ENCODE peak calls at places on chromosomes 4 and X, in five cellular contexts. One of them, this sample, is unnamed.

GRCh38 chrX:134688839-134689238 is 30.6 kb upstream of the PLAC1 start:
- DNase-seq in IMR-90: peak
- DNase-seq in A549: no peak
- DNase-seq in H1: no peak
- DNase-seq in HepG2: no peak
- DNase-seq in this sample: no peak

GRCh38 chr4:125235971-125236370 is 78.8 kb upstream of the FAT4 start:
- DNase-seq in IMR-90: no peak
- DNase-seq in A549: no peak
- DNase-seq in H1: no peak
- DNase-seq in HepG2: no peak
- DNase-seq in this sample: no peak

GRCh38 chr4:38392223-38392855 is 271.7 kb upstream of the KLF3 start:
- DNase-seq in IMR-90: no peak
- DNase-seq in A549: no peak
- DNase-seq in H1: no peak
- DNase-seq in HepG2: no peak
- DNase-seq in this sample: no peak

GRCh38 chr4:83252782-83253405 is 31.7 kb downstream of the COQ2 start:
- DNase-seq in IMR-90: peak
- DNase-seq in A549: peak
- DNase-seq in H1: peak
- DNase-seq in HepG2: peak
- DNase-seq in this sample: peak

GRCh38 chr4:107736924-107737448 is 17.0 kb upstream of the PAPSS1 start:
- DNase-seq in IMR-90: peak
- DNase-seq in A549: peak
- DNase-seq in H1: no peak
- DNase-seq in HepG2: peak
- DNase-seq in this sample: peak

GRCh38 chrX:86348669-86349068 is 200.4 kb downstream of the DACH2 start:
- DNase-seq in IMR-90: no peak
- DNase-seq in A549: no peak
- DNase-seq in H1: no peak
- DNase-seq in HepG2: peak
- DNase-seq in this sample: no peak

GRCh38 chr4:15513545-15513944 is 43.9 kb downstream of the CC2D2A start:
- DNase-seq in IMR-90: peak
- DNase-seq in A549: no peak
- DNase-seq in H1: no peak
- DNase-seq in HepG2: no peak
- DNase-seq in this sample: no peak

GRCh38 chrX:70664726-70665125 is 220.1 kb downstream of the DLG3 start:
- DNase-seq in IMR-90: peak
- DNase-seq in A549: peak
- DNase-seq in H1: no peak
- DNase-seq in HepG2: peak
- DNase-seq in this sample: no peak

GRCh38 chr4:66160606-66161005 is 490.3 kb upstream of the EPHA5 start:
- DNase-seq in IMR-90: no peak
- DNase-seq in A549: no peak
- DNase-seq in H1: no peak
- DNase-seq in HepG2: no peak
- DNase-seq in this sample: no peak

GRCh38 chr4:35541146-35541887 is 703.0 kb downstream of the ARAP2 start:
- DNase-seq in IMR-90: no peak
- DNase-seq in A549: no peak
- DNase-seq in H1: no peak
- DNase-seq in HepG2: no peak
- DNase-seq in this sample: no peak

GRCh38 chrX:135308345-135308855 is 880 bp upstream of the ETDC start:
- DNase-seq in IMR-90: no peak
- DNase-seq in A549: no peak
- DNase-seq in H1: no peak
- DNase-seq in HepG2: no peak
- DNase-seq in this sample: no peak

DNA sequence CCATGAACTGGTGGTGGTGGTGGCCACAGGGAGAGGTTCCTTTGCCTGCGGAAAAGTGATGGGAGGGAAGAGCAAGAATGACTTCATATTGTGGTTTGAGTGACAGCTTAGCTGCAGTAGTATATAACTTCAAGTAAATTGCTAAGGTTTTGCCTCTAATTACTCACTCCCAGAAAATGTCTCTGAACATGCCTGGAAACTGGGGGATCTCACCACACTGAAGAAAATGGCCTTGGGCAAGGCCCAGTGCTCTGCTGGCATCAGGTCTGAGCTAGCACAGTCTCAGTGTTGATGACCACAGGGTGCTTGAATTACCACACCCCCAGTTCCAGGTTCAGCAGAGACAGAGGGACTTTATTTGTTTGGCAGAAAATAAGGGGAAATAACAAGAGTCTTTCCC is 2085.4 kb downstream of the ARAP2 start:
- DNase-seq in IMR-90: peak
- DNase-seq in A549: no peak
- DNase-seq in H1: no peak
- DNase-seq in HepG2: no peak
- DNase-seq in this sample: no peak
- TF ChIP-seq MAFK in IMR-90: no peak
- TF ChIP-seq MAFK in A549: no peak
- TF ChIP-seq MAFK in H1: no peak
- TF ChIP-seq MAFK in HepG2: no peak
- TF ChIP-seq MAFK in this sample: no peak

GRCh38 chr4:151860561-151861093 is 99.8 kb upstream of the GATB start:
- DNase-seq in IMR-90: no peak
- DNase-seq in A549: no peak
- DNase-seq in H1: no peak
- DNase-seq in HepG2: no peak
- DNase-seq in this sample: no peak
- TF ChIP-seq MAFK in IMR-90: no peak
- TF ChIP-seq MAFK in A549: no peak
- TF ChIP-seq MAFK in H1: no peak
- TF ChIP-seq MAFK in HepG2: no peak
- TF ChIP-seq MAFK in this sample: no peak

GRCh38 chrX:49175875-49176274 is 4.2 kb downstream of the PLP2 start:
- DNase-seq in IMR-90: no peak
- DNase-seq in A549: no peak
- DNase-seq in H1: no peak
- DNase-seq in HepG2: no peak
- DNase-seq in this sample: peak

GRCh38 chrX:49175435-49175834 is 3.7 kb downstream of the PLP2 start:
- DNase-seq in IMR-90: no peak
- DNase-seq in A549: no peak
- DNase-seq in H1: no peak
- DNase-seq in HepG2: no peak
- DNase-seq in this sample: no peak

GRCh38 chrX:49174723-49175122 is 3.0 kb downstream of the PLP2 start:
- DNase-seq in IMR-90: no peak
- DNase-seq in A549: no peak
- DNase-seq in H1: no peak
- DNase-seq in HepG2: no peak
- DNase-seq in this sample: no peak

GRCh38 chrX:49171752-49172279 is at the start of gene PLP2:
- DNase-seq in IMR-90: peak
- DNase-seq in A549: no peak
- DNase-seq in H1: no peak
- DNase-seq in HepG2: no peak
- DNase-seq in this sample: peak

DNA sequence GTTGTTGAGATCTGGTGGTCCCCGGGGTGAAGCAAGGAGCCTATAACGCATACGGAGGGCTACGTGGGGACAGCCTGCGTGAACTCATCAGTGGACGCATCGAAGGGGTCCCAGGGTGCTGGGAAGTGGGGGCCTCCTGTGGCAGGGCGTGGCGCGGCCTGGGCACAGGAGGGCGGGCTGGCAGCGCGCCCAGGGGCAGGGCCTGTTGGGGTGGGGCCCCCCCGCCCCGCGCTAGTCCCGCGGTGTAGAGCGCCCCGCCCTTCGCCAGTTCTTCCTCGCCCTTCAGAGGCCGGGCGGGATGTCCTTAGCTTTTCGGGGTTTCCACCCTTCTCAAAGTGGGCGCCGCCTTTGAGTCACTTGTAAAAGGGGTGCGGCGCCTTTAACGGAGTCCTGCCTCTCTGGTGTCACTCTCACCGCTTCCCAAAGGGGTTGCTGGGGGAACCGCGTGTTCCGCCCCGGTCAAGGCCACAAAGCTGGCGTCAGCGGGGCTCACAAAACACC is 632 bp downstream of the PLP2 start:
- DNase-seq in IMR-90: peak
- DNase-seq in A549: no peak
- DNase-seq in H1: no peak
- DNase-seq in HepG2: no peak
- DNase-seq in this sample: peak
- TF ChIP-seq MAFK in IMR-90: no peak
- TF ChIP-seq MAFK in A549: no peak
- TF ChIP-seq MAFK in H1: no peak
- TF ChIP-seq MAFK in HepG2: no peak
- TF ChIP-seq MAFK in this sample: no peak

GRCh38 chrX:139647597-139647996 is 60.4 kb downstream of the MCF2 start:
- DNase-seq in IMR-90: no peak
- DNase-seq in A549: no peak
- DNase-seq in H1: no peak
- DNase-seq in HepG2: no peak
- DNase-seq in this sample: no peak

GRCh38 chrX:139639253-139639652 is 68.7 kb downstream of the MCF2 start:
- DNase-seq in IMR-90: no peak
- DNase-seq in A549: no peak
- DNase-seq in H1: no peak
- DNase-seq in HepG2: no peak
- DNase-seq in this sample: no peak

GRCh38 chrX:139640259-139640658 is 67.7 kb downstream of the MCF2 start:
- DNase-seq in IMR-90: no peak
- DNase-seq in A549: no peak
- DNase-seq in H1: no peak
- DNase-seq in HepG2: no peak
- DNase-seq in this sample: no peak

GRCh38 chrX:139642241-139642927 is 65.6 kb downstream of the MCF2 start:
- DNase-seq in IMR-90: no peak
- DNase-seq in A549: no peak
- DNase-seq in H1: no peak
- DNase-seq in HepG2: no peak
- DNase-seq in this sample: no peak
- TF ChIP-seq MAFK in IMR-90: peak
- TF ChIP-seq MAFK in A549: peak
- TF ChIP-seq MAFK in H1: no peak
- TF ChIP-seq MAFK in HepG2: peak
- TF ChIP-seq MAFK in this sample: no peak

GRCh38 chr4:47032405-47033106 is 1.2 kb downstream of the GABRB1 start:
- DNase-seq in IMR-90: peak
- DNase-seq in A549: peak
- DNase-seq in H1: peak
- DNase-seq in HepG2: peak
- DNase-seq in this sample: no peak
- TF ChIP-seq MAFK in IMR-90: no peak
- TF ChIP-seq MAFK in A549: no peak
- TF ChIP-seq MAFK in H1: no peak
- TF ChIP-seq MAFK in HepG2: no peak
- TF ChIP-seq MAFK in this sample: no peak

GRCh38 chr4:68951078-68951805 is at the start of gene UGT2A3:
- DNase-seq in IMR-90: no peak
- DNase-seq in A549: no peak
- DNase-seq in H1: no peak
- DNase-seq in HepG2: peak
- DNase-seq in this sample: no peak
- TF ChIP-seq MAFK in IMR-90: no peak
- TF ChIP-seq MAFK in A549: no peak
- TF ChIP-seq MAFK in H1: no peak
- TF ChIP-seq MAFK in HepG2: peak
- TF ChIP-seq MAFK in this sample: no peak

DNA sequence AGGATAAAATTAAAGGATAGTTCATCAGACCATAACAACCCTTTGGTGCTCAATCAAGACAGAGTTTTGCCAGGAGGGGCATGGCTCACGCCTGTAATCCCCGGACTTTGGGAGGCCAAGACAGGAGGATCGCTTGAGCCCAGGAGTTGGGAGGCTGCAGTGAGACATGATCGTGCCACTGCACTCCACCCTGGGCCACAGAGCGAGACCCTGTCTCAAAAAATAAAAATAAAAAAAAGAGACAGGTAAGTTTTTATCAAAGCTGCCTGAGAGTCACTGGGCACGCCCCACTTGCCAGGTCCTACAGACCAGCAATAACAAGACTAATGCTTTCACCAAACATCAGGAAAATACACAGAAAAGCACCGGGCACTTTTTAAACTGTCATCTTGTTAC is 818 bp downstream of the CFAP97 start:
- DNase-seq in IMR-90: no peak
- DNase-seq in A549: no peak
- DNase-seq in H1: no peak
- DNase-seq in HepG2: no peak
- DNase-seq in this sample: no peak
- TF ChIP-seq MAFK in IMR-90: no peak
- TF ChIP-seq MAFK in A549: no peak
- TF ChIP-seq MAFK in H1: no peak
- TF ChIP-seq MAFK in HepG2: no peak
- TF ChIP-seq MAFK in this sample: no peak

GRCh38 chr4:139978692-139979091 is 175.3 kb downstream of the MAML3 start:
- DNase-seq in IMR-90: no peak
- DNase-seq in A549: no peak
- DNase-seq in H1: no peak
- DNase-seq in HepG2: no peak
- DNase-seq in this sample: no peak

GRCh38 chr4:139973611-139974010 is 180.4 kb downstream of the MAML3 start:
- DNase-seq in IMR-90: no peak
- DNase-seq in A549: no peak
- DNase-seq in H1: no peak
- DNase-seq in HepG2: no peak
- DNase-seq in this sample: no peak

GRCh38 chr4:139977838-139978604 is 176.0 kb downstream of the MAML3 start:
- DNase-seq in IMR-90: no peak
- DNase-seq in A549: no peak
- DNase-seq in H1: no peak
- DNase-seq in HepG2: no peak
- DNase-seq in this sample: no peak

GRCh38 chr4:139973015-139973414 is 181.0 kb downstream of the MAML3 start:
- DNase-seq in IMR-90: peak
- DNase-seq in A549: no peak
- DNase-seq in H1: no peak
- DNase-seq in HepG2: no peak
- DNase-seq in this sample: no peak

DNA sequence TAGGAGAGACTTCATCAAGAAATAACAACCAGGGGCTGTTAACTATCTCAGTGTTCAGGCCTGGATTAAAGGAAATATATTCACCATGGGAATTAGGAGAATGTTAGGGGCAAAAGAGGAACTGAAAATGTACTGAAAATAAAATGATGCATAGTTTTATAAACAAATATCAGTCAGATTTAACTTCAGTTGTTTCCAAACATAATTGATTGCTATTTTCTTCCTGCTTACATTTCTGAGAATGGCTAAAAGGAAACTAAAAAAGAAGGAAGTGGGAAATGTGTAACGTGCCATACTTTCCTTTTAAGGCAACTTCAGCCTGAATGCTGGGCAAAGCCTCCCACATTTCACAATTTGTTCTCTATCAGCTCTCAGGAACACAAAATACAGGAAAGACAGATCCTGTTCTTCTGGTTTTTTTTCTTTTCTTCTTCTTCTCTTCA is 178.1 kb downstream of the MAML3 start:
- DNase-seq in IMR-90: peak
- DNase-seq in A549: no peak
- DNase-seq in H1: no peak
- DNase-seq in HepG2: no peak
- DNase-seq in this sample: no peak
- TF ChIP-seq MAFK in IMR-90: no peak
- TF ChIP-seq MAFK in A549: no peak
- TF ChIP-seq MAFK in H1: no peak
- TF ChIP-seq MAFK in HepG2: no peak
- TF ChIP-seq MAFK in this sample: no peak

GRCh38 chrX:11143931-11144678 is 33.0 kb downstream of the HCCS start:
- DNase-seq in IMR-90: peak
- DNase-seq in A549: peak
- DNase-seq in H1: no peak
- DNase-seq in HepG2: peak
- DNase-seq in this sample: peak
- TF ChIP-seq MAFK in IMR-90: no peak
- TF ChIP-seq MAFK in A549: no peak
- TF ChIP-seq MAFK in H1: no peak
- TF ChIP-seq MAFK in HepG2: no peak
- TF ChIP-seq MAFK in this sample: no peak

This sample was measured in K562.